ENCODE peak calls at places on chromosomes 2 and 18, in six cellular contexts. L is neuronal stem cell, W is heart right ventricle, D is mesendoderm, O is tibial nerve, P is lower lobe of right lung. K is an unnamed sample.

GRCh38 chr2:175435012-175435411 is 253.5 kb upstream of the ATP5MC3 start:
- DNase-seq in L (no peak), P (no peak), D (no peak), O (no peak), W (no peak), K (no peak)

GRCh38 chr2:130846686-130847375 is 10.1 kb downstream of the ARHGEF4 start:
- DNase-seq in W (no peak), P (no peak), O (no peak), L (no peak), D (no peak), K (no peak)

GRCh38 chr2:130878933-130879332 is 42.2 kb downstream of the ARHGEF4 start:
- DNase-seq in L (no peak), D (no peak), O (no peak), P (no peak), W (no peak), K (no peak)

GRCh38 chr2:159584796-159585195 is 31.6 kb downstream of the BAZ2B start:
- DNase-seq in P (no peak), O (no peak), D (no peak), W (no peak), L (no peak), K (no peak)

GRCh38 chr2:66305714-66306113 is 129.2 kb upstream of the MEIS1 start:
- DNase-seq in O (peak), P (peak), D (peak), L (no peak), W (peak), K (peak)

GRCh38 chr18:41936471-41937134 is 18.4 kb upstream of the PIK3C3 start:
- DNase-seq in O (no peak), W (no peak), P (no peak), D (peak), L (no peak), K (no peak)

GRCh38 chr2:48316753-48317750 is 212.9 kb upstream of the STON1 start:
- DNase-seq in O (no peak), W (no peak), D (no peak), L (no peak), P (no peak), K (no peak)

GRCh38 chr2:138997849-138998517 is 217.8 kb upstream of the NXPH2 start:
- DNase-seq in D (no peak), O (no peak), L (no peak), P (no peak), W (no peak), K (no peak)

GRCh38 chr2:178528647-178529046 is 48.4 kb downstream of the PLEKHA3 start:
- DNase-seq in D (no peak), W (no peak), P (no peak), L (no peak), O (no peak), K (no peak)

GRCh38 chr2:232389327-232389726 is 10.8 kb downstream of the ALPP start:
- DNase-seq in P (no peak), L (no peak), D (peak), W (no peak), O (no peak), K (no peak)

GRCh38 chr2:159807183-159808037 is 9.4 kb upstream of the CD302 start:
- DNase-seq in L (peak), D (peak), P (no peak), O (no peak), W (peak), K (no peak)

GRCh38 chr2:8300905-8301304 is 381.0 kb upstream of the ID2 start:
- DNase-seq in W (no peak), P (no peak), L (no peak), D (peak), O (no peak), K (no peak)
- H3K27ac ChIP-seq in W (no peak), P (no peak), L (no peak), D (no peak), O (no peak), K (no peak)

DNA sequence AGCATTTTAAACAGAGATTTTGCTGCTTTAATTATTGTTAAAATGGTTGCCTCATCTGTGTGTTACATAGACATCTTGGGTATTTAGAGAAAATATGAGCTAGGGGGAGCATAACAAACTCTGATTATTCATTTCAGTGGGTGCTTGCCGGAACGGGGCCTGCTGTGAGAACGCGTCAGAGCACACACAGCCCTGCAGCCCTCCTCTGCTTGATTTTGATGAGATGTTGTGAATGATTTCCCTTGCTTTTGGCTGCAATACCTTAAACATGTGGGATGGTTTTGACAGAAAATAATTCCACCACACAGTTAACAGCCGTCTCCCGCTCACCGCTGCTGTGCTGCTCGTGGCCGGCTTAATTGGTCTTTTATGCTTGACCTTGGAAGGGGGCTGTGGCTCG is 50.0 kb upstream of the TXNDC2 start:
- DNase-seq in L (no peak), W (no peak), P (no peak), D (no peak), O (no peak), K (no peak)
- H3K27ac ChIP-seq in L (no peak), W (no peak), P (peak), D (no peak), O (peak), K (peak)

GRCh38 chr18:22488554-22488953 is 70.8 kb upstream of the CTAGE1 start:
- DNase-seq in O (peak), P (no peak), D (no peak), L (no peak), W (peak), K (peak)
- H3K27ac ChIP-seq in O (no peak), P (no peak), D (no peak), L (no peak), W (peak), K (no peak)

GRCh38 chr2:214128040-214128439 is 282.8 kb upstream of the VWC2L start:
- DNase-seq in W (no peak), L (no peak), P (no peak), O (no peak), D (no peak), K (no peak)
- H3K27ac ChIP-seq in W (no peak), L (no peak), P (no peak), O (peak), D (no peak), K (no peak)

GRCh38 chr2:221715783-221716386 is 143.8 kb upstream of the EPHA4 start:
- DNase-seq in P (no peak), D (no peak), O (no peak), W (no peak), L (no peak), K (no peak)
- H3K27ac ChIP-seq in P (no peak), D (no peak), O (no peak), W (no peak), L (no peak), K (no peak)

GRCh38 chr2:223048519-223048918 is 3.5 kb upstream of the KCNE4 start:
- DNase-seq in D (no peak), W (no peak), P (no peak), L (no peak), O (no peak), K (no peak)

GRCh38 chr2:223047260-223047761 is 4.7 kb upstream of the KCNE4 start:
- DNase-seq in W (no peak), L (no peak), P (no peak), O (no peak), D (no peak), K (no peak)

GRCh38 chr2:223044916-223045700 is 6.9 kb upstream of the KCNE4 start:
- DNase-seq in W (no peak), L (no peak), D (no peak), O (no peak), P (no peak), K (no peak)

GRCh38 chr2:223044092-223044836 is 7.7 kb upstream of the KCNE4 start:
- DNase-seq in W (no peak), D (peak), O (no peak), L (no peak), P (no peak), K (no peak)

DNA sequence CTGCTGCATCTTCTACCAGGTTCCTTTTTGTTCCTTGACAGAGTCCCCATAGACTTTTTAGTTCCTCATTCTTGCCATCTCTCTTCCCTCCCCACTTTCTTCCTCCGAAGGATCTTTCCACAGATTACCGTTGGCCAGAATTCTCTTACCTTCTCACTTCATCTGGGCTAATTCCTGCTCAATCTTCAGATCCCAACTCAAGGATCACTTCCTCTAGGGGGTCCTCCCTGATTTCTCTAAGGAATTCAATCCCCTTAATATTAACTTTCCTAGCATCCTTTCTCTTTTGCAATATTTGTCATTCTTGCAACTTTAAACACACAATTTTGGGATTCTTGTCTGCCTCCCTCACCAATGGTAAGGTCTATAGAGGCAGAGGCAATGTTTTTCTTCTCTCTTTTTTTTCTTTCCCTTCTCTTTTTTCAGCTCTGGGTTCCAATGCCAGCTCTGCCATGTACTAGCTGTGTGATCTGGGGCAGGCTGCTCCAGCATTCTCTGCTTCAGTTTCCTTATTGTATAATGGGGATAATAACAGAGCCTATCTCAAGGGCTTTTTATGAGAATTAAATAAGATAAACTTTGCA is 5.4 kb upstream of the KCNE4 start:
- DNase-seq in L (no peak), W (no peak), P (no peak), O (no peak), D (no peak), K (no peak)
- H3K27ac ChIP-seq in L (no peak), W (no peak), P (no peak), O (peak), D (no peak), K (peak)

GRCh38 chr2:113179446-113180045 is 5.8 kb downstream of the PSD4 start:
- DNase-seq in O (no peak), D (no peak), L (no peak), P (no peak), W (no peak), K (no peak)

GRCh38 chr2:113176696-113177355 is 3.1 kb downstream of the PSD4 start:
- DNase-seq in P (no peak), D (no peak), W (no peak), L (no peak), O (no peak), K (no peak)

GRCh38 chr2:113180131-113180946 is 6.6 kb downstream of the PSD4 start:
- DNase-seq in D (no peak), L (no peak), W (no peak), P (no peak), O (no peak), K (no peak)

GRCh38 chr2:113178069-113178468 is 4.3 kb downstream of the PSD4 start:
- DNase-seq in W (no peak), P (no peak), L (no peak), O (no peak), D (no peak), K (no peak)

GRCh38 chr2:113178891-113179290 is 5.1 kb downstream of the PSD4 start:
- DNase-seq in O (no peak), W (no peak), D (no peak), L (no peak), P (no peak), K (no peak)
- H3K27ac ChIP-seq in O (no peak), W (no peak), D (no peak), L (no peak), P (no peak), K (no peak)

GRCh38 chr2:118320640-118321039 is 232.4 kb downstream of the INSIG2 start:
- DNase-seq in D (no peak), O (no peak), W (no peak), P (no peak), L (no peak), K (no peak)
- H3K27ac ChIP-seq in D (no peak), O (no peak), W (no peak), P (no peak), L (no peak), K (no peak)